ENCODE peak calls at places on chromosomes 5 and 9, in eight cellular contexts. T is sigmoid colon; A is AG09309; D is AG10803; E is brain microvascular endothelial cell; S is effector memory CD4-positive, alpha-beta T cell; H is IMR-90; I is NB4. R is an unnamed sample.

GRCh38 chr9:6302417-6302816 is 25.8 kb upstream of the TPD52L3 start:
- DNase-seq in D (no peak), I (no peak), H (peak; percentile 4), S (no peak), T (no peak), E (peak; percentile 7), A (no peak), R (no peak)

GRCh38 chr9:135971892-135972291 is 10.7 kb upstream of the UBAC1 start:
- DNase-seq in E (no peak), T (peak; percentile 52), A (no peak), H (no peak), D (no peak), I (peak; percentile 43), S (peak; percentile 42), R (no peak)

GRCh38 chr9:27548055-27548741 is 18.6 kb upstream of the MOB3B start:
- DNase-seq in E (no peak), H (peak; percentile 51), I (peak; percentile 56), A (no peak), D (peak; percentile 49), S (no peak), T (no peak), R (no peak)

GRCh38 chr9:19209188-19209587 is 21.3 kb upstream of the DENND4C start:
- DNase-seq in D (no peak), A (no peak), E (no peak), H (no peak), I (no peak), T (no peak), S (no peak), R (no peak)

GRCh38 chr5:158313739-158314464 is 455.0 kb upstream of the CLINT1 start:
- DNase-seq in H (no peak), A (no peak), I (no peak), T (no peak), E (no peak), S (no peak), D (peak; percentile 15), R (no peak)

GRCh38 chr9:2453701-2454100 is 167.9 kb upstream of the VLDLR start:
- DNase-seq in A (no peak), E (no peak), S (no peak), I (no peak), D (no peak), H (no peak), T (no peak), R (no peak)

GRCh38 chr5:27315541-27316282 is 277.3 kb upstream of the CDH9 start:
- DNase-seq in I (no peak), S (no peak), E (peak; percentile 42), H (peak; percentile 77), A (peak; percentile 31), T (no peak), D (peak; percentile 77), R (peak; percentile 66)

GRCh38 chr5:158701406-158702177 is 398.1 kb downstream of the EBF1 start:
- DNase-seq in D (peak; percentile 94), S (no peak), A (no peak), E (peak; percentile 58), I (no peak), H (no peak), T (no peak), R (no peak)

GRCh38 chr5:158020555-158021418 is 161.8 kb upstream of the CLINT1 start:
- DNase-seq in E (no peak), A (no peak), H (no peak), S (no peak), I (no peak), T (no peak), D (peak; percentile 17), R (no peak)

GRCh38 chr9:123438321-123438720 is 82.3 kb downstream of the CRB2 start:
- DNase-seq in S (no peak), A (no peak), T (no peak), I (no peak), D (no peak), H (peak; percentile 19), E (no peak), R (no peak)

GRCh38 chr9:82982271-82982880 is 80.6 kb downstream of the RASEF start:
- DNase-seq in D (no peak), S (no peak), E (no peak), T (no peak), A (no peak), H (no peak), I (no peak), R (no peak)

GRCh38 chr9:69130456-69131441 is 43.3 kb upstream of the TJP2 start:
- DNase-seq in E (peak; percentile 77), T (no peak), A (peak; percentile 63), D (peak; percentile 91), I (no peak), S (no peak), H (peak; percentile 90), R (peak; percentile 66)

GRCh38 chr5:37723147-37723961 is 116.5 kb downstream of the GDNF start:
- DNase-seq in D (peak; percentile 75), T (peak; percentile 52), S (no peak), E (no peak), I (peak; percentile 54), A (no peak), H (no peak), R (no peak)

GRCh38 chr9:130578865-130579737 is at the start of gene FUBP3:
- DNase-seq in D (peak; percentile 89), H (peak; percentile 87), I (peak; percentile 92), A (peak; percentile 44), E (peak; percentile 75), T (peak; percentile 97), S (peak; percentile 79), R (peak; percentile 53)

GRCh38 chr9:133713960-133714495 is 24.1 kb downstream of the SARDH start:
- DNase-seq in D (no peak), E (no peak), I (no peak), S (no peak), A (no peak), H (no peak), T (no peak), R (no peak)

GRCh38 chr9:109181284-109181683 is 14.2 kb upstream of the FRRS1L start:
- DNase-seq in T (no peak), D (no peak), E (no peak), A (no peak), H (no peak), S (no peak), I (no peak), R (no peak)

GRCh38 chr5:175448276-175448675 is 4.3 kb upstream of the DRD1 start:
- DNase-seq in E (no peak), I (no peak), S (no peak), A (no peak), T (no peak), D (no peak), H (no peak), R (no peak)

GRCh38 chr5:175447571-175447970 is 3.6 kb upstream of the DRD1 start:
- DNase-seq in A (no peak), T (no peak), E (no peak), H (no peak), S (no peak), D (no peak), I (no peak), R (no peak)

GRCh38 chr5:175443514-175444059 is 395 bp downstream of the DRD1 start:
- DNase-seq in S (no peak), T (no peak), A (no peak), H (no peak), D (no peak), I (no peak), E (no peak), R (no peak)

GRCh38 chr5:175444905-175445456 is 999 bp upstream of the DRD1 start:
- DNase-seq in S (no peak), D (no peak), H (no peak), E (no peak), A (no peak), T (no peak), I (no peak), R (no peak)

DNA sequence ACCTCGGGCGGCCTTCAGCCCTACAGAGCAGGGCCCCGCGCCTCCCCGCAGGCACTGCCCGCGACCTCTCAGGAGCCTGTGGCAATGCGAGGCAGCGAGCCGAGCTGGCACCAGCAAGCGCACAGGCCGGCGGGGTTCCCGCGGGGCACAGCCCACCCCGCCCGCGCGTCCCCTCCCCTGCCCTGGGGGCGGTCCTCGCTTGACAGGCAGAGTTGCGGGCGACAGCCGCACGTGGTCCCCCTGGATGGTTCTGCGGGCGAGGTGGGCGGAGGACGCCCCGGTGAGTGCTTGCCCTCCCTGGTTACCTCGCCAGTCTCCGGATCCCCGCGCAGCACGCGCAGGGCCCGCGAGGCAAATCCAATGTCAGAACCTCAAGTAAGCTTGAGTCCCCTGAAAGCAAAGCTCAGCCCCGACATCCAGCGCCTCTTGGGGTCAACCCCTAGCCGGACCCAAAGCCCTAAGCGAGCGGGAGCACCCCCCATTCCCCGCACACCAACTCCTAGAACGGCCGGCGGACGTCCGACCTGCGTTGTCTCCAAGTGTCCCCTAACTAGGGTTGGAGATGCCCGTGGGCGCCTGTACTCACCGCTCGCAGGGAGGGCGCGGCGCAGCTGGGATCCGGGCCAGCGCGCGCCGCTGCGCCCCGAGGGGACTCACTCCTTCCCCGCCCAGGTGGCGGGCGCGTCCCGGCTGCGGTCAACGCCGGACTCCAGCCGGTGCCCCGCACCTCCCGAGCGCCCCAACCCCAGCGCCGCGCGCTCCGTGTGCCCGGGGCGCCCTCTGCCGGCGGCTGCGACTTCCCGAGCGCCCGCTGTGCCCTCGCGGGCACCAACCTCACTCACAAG is at the start of gene DRD1:
- DNase-seq in D (peak; percentile 6), S (no peak), H (peak; percentile 21), E (no peak), T (no peak), I (peak; percentile 38), A (no peak), R (no peak)
- H3K4me3 ChIP-seq in D (no peak within 1 kb of the TSS), S (peak within 1 kb of the TSS; percentile 42), H (peak within 1 kb of the TSS; percentile 8), E (no peak within 1 kb of the TSS), T (peak within 1 kb of the TSS; percentile 29), I (no peak within 1 kb of the TSS), A (peak within 1 kb of the TSS; percentile 55), R (peak within 1 kb of the TSS; percentile 40)

GRCh38 chr5:76715734-76716455 is at the start of gene F2R:
- DNase-seq in E (peak; percentile 71), I (peak; percentile 64), D (peak; percentile 12), S (peak; percentile 34), A (no peak), T (no peak), H (peak; percentile 70), R (peak; percentile 64)
- H3K4me3 ChIP-seq in E (peak within 1 kb of the TSS; percentile 98), I (peak within 1 kb of the TSS; percentile 46), D (peak within 1 kb of the TSS; percentile 73), S (peak within 1 kb of the TSS; percentile 85), A (peak within 1 kb of the TSS; percentile 84), T (peak within 1 kb of the TSS; percentile 66), H (peak within 1 kb of the TSS; percentile 89), R (peak within 1 kb of the TSS; percentile 97)

DNA sequence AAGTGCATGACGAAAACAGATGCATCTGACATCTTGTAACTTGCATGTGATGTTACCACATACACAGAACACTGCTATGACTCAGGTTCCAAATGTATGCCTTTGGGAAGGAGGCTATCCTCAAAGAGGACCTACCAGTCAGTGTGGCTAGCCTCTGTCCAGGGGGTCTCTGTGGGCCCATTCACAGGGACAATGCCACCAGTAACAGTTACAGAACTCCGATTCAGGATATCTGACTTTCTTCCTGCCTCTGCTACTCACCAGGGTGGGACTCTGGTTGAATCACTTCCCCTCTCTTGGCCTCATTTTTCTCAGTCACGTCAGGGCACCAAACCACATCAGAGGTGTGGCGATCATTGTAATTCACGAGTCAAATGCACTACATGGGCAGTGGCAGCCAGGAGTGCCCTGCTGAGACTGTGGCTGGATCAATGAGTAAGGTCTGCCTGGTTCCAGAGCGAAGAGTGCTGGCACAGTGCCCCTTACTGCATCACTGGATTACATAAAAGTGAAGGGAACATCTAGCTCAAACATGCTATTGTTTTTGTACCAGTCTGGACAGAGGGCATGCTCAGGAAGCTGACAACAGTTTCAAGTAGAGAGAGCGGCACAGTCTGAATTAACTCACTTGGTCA is 13.2 kb downstream of the ATOX1 start:
- DNase-seq in T (peak; percentile 89), H (peak; percentile 81), A (peak; percentile 73), E (peak; percentile 84), D (peak; percentile 87), I (no peak), S (peak; percentile 16), R (peak; percentile 80)
- H3K4me3 ChIP-seq in T (no peak overlapping the region), H (no peak overlapping the region), A (no peak overlapping the region), E (no peak overlapping the region), D (no peak overlapping the region), I (no peak overlapping the region), S (no peak overlapping the region), R (no peak overlapping the region)

GRCh38 chr9:96741771-96742170 is 36.1 kb downstream of the ZNF510 start:
- DNase-seq in I (no peak), S (no peak), A (no peak), T (no peak), H (no peak), D (no peak), E (no peak), R (no peak)
- H3K4me3 ChIP-seq in I (no peak overlapping the region), S (no peak overlapping the region), A (no peak overlapping the region), T (no peak overlapping the region), H (no peak overlapping the region), D (no peak overlapping the region), E (no peak overlapping the region), R (no peak overlapping the region)

R was measured in astrocyte of the cerebellum.